ENCODE peak calls at places on chromosomes 5 and 9, in seven cellular contexts. L is IMR-90; N is CD8-positive, alpha-beta memory T cell; H is Peyer's patch; B is fibroblast of lung; K is cardiac muscle cell; X is psoas muscle. E is an unnamed sample. For H3K4me1, the result is how much of the 10 kb centered on the place peaks cover.

GRCh38 chr5:95788493-95788892 is 34.0 kb downstream of the GLRX start:
- DNase-seq in L (no peak), N (no peak), H (no peak), B (no peak), K (no peak), X (no peak), E (no peak)

GRCh38 chr5:36703245-36703860 is 96.9 kb downstream of the SLC1A3 start:
- DNase-seq in L (no peak), N (no peak), H (no peak), B (peak), K (peak), X (peak), E (no peak)

GRCh38 chr5:76493190-76493837 is 90.2 kb downstream of the IQGAP2 start:
- DNase-seq in L (no peak), N (no peak), H (no peak), B (no peak), K (no peak), X (no peak), E (no peak)

GRCh38 chr9:88803551-88804288 is 187.5 kb upstream of the S1PR3 start:
- DNase-seq in L (peak), N (no peak), H (no peak), B (peak), K (peak), X (no peak), E (no peak)

GRCh38 chr5:111254613-111255012 is 30.4 kb downstream of the CAMK4 start:
- DNase-seq in L (peak), N (peak), H (no peak), B (peak), K (peak), X (no peak), E (no peak)

GRCh38 chr5:18745591-18745987 is 1111.3 kb downstream of the TAF11L14 start:
- DNase-seq in L (no peak), N (no peak), H (peak), B (no peak), K (no peak), X (no peak), E (no peak)

GRCh38 chr5:61563401-61563800 is 231.3 kb downstream of the ZSWIM6 start:
- DNase-seq in L (peak), N (no peak), H (peak), B (no peak), K (peak), X (no peak), E (no peak)

GRCh38 chr5:169914766-169915165 is 65.5 kb downstream of the INSYN2B start:
- DNase-seq in L (peak), N (no peak), H (no peak), B (peak), K (peak), X (peak), E (peak)

DNA sequence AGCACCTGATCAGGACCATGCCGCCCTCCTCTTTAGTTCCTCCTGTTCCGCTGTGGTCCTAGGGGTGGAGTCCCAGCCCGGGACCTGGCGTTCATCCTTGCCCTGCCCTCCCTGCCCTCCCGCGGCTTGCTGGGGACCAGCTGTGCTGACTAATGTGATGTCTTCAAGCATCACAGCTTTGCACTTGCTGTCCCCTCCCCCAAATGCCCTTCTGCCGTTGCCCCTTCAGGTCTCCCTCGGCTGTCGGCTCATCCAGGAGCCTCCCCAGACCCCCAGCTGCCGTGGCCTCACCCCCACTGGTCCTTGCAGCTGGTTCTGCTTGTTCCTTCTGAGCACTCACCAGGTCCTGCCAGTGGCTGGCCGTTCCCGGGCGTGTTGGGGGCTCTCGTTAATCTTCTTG is 19.9 kb downstream of the RXRA start:
- DNase-seq in L (peak), N (no peak), H (no peak), B (no peak), K (no peak), X (peak), E (no peak)
- H3K4me1 ChIP-seq in L (under half), N (under half), H (under half), B (under half), K (under half), X (half or more), E (half or more)

DNA sequence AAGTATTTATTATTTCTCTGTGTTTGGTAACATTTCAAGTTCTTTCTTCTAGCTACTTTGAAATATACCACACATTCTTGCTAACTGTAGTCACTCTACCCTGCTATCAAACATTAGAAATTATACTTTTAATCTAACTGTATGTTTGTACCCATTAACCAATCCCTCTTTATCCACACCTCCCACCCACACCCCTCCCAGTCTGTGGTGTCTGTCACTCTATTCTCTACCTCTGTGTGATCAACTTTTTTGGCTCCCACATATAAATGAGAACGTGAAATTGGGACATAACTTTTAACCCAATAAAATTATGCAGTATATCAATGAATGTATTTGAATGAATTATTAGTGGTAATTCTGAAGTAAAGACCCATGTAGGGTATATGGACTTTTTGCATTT is 79.7 kb downstream of the PBX3 start:
- DNase-seq in L (no peak), N (no peak), H (no peak), B (no peak), K (no peak), X (no peak), E (no peak)
- H3K4me1 ChIP-seq in L (under half), N (under half), H (under half), B (under half), K (under half), X (under half), E (under half)

GRCh38 chr5:100840769-100841168 is 62.3 kb downstream of the ST8SIA4 start:
- DNase-seq in L (no peak), N (no peak), H (no peak), B (no peak), K (no peak), X (no peak), E (no peak)
- H3K4me1 ChIP-seq in L (under half), N (under half), H (under half), B (under half), K (under half), X (under half), E (under half)

GRCh38 chr9:1877951-1878350 is 137.2 kb upstream of the SMARCA2 start:
- DNase-seq in L (no peak), N (no peak), H (no peak), B (no peak), K (no peak), X (no peak), E (no peak)
- H3K4me1 ChIP-seq in L (under half), N (under half), H (under half), B (under half), K (under half), X (under half), E (under half)

GRCh38 chr9:96150324-96151023 is 151.5 kb downstream of the HSD17B3 start:
- DNase-seq in L (no peak), N (peak), H (peak), B (no peak), K (no peak), X (no peak), E (no peak)
- H3K4me1 ChIP-seq in L (under half), N (under half), H (under half), B (under half), K (under half), X (under half), E (under half)

DNA sequence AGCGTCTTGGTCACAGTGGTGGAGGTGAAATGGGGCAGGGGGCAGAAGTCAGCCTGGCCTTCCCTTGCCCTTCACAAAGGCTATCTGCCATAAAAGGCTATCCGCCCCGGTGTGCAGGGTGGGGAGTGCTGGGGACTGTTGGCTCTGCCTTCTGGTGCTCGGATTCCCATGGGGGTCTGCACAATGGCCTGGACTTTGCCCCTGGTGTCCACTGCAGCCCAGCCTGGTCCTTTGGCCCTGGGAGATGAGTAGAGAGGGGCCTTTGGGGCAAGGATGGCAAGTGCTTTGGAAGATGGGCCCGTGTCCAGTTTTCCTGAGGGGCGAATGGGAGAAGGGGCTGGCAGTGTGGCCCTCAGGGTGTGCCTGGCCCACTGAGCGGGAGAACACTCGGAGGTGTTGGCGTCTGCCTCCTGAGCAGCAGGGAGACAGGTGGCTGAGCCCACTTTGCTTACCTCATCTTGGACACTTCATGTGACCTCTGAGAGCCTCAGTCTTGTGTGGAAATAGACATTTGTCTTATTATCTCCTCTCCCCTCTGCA is 69.9 kb downstream of the HSPA4 start:
- DNase-seq in L (no peak), N (no peak), H (no peak), B (no peak), K (no peak), X (no peak), E (no peak)
- H3K4me1 ChIP-seq in L (under half), N (under half), H (under half), B (under half), K (under half), X (half or more), E (under half)

GRCh38 chr9:14345586-14346237 is 31.8 kb upstream of the NFIB start:
- DNase-seq in L (no peak), N (no peak), H (no peak), B (no peak), K (no peak), X (peak), E (no peak)

GRCh38 chr9:14344846-14345585 is 31.1 kb upstream of the NFIB start:
- DNase-seq in L (no peak), N (no peak), H (no peak), B (no peak), K (no peak), X (peak), E (no peak)

GRCh38 chr9:14343236-14343947 is 29.5 kb upstream of the NFIB start:
- DNase-seq in L (no peak), N (no peak), H (no peak), B (no peak), K (no peak), X (no peak), E (no peak)

GRCh38 chr9:14342746-14343145 is 28.8 kb upstream of the NFIB start:
- DNase-seq in L (no peak), N (no peak), H (no peak), B (no peak), K (no peak), X (no peak), E (no peak)

DNA sequence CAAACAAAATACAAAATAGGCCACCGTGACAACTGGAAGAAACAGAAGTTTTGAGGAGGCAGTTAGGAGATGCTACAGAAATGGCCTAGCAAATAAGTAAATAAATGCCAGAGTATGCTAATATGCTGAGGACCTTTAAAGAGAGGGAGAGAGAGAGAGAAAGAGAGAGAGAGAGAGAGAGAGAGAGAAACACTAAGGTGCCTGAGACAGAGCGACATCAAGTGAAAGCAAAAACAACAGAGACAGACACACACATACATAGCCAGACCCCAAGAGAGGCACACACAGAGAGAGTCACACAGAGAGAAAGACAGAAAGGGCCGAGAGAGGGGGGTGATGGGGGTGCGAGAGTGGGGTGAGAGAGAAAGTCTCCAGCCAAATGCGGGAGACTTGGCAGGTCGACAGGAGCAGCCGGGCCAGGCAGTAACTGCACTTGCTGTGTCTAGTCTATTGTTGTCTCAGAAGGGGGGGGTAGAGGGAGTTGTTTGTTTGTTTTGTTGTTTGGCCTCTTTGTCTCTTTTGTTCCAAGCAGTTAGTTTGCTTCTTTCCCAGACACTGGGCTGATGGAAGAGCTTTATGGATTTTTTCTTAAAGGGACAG is 30.1 kb upstream of the NFIB start:
- DNase-seq in L (no peak), N (no peak), H (no peak), B (no peak), K (no peak), X (peak), E (no peak)
- H3K4me1 ChIP-seq in L (under half), N (under half), H (under half), B (under half), K (under half), X (under half), E (under half)

GRCh38 chr9:126834672-126835071 is 25.8 kb upstream of the ZBTB34 start:
- DNase-seq in L (no peak), N (no peak), H (no peak), B (no peak), K (no peak), X (no peak), E (no peak)
- H3K4me1 ChIP-seq in L (under half), N (under half), H (under half), B (under half), K (under half), X (half or more), E (under half)

DNA sequence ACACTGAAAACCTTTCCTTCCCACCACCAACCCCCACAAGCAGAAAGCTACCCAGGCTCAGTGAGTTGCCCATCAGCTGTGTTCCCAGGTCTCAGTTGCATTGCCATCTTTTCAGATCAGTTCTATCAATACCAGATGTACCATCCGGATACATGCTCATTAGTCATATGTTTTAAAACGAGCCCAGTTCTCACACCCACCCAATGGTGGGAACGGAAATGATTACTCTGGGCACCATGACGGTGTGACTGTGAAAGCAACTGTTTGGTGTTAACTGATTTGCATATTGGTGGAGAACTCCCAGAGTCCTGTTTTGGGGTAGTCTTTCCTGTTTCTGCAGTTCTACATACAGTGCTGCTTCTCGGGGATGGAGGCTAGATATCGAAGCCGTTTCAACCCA is 212.3 kb downstream of the TRIM36 start:
- DNase-seq in L (no peak), N (no peak), H (no peak), B (no peak), K (no peak), X (no peak), E (no peak)
- H3K4me1 ChIP-seq in L (under half), N (under half), H (under half), B (under half), K (under half), X (under half), E (under half)

DNA sequence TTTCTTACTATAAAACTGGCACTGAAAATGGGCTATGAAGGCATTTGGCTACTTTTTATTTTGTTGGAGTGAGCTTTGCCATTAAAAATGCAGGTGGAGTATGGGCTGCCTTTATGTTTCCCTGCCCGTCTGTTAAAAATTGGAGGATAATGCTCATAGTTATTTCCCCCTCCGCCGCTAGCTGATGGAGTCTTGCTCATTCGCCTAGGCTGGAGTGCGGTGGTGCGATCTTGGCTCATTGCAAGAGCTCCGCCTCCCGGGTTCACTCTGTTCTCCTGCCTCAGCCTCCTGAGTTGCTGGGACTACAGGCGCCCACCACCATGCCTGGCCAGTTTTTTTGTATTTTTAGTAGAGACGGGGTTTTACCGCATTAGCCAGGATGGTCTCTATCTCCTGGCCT is 8.6 kb downstream of the G3BP1 start:
- DNase-seq in L (no peak), N (no peak), H (no peak), B (no peak), K (no peak), X (no peak), E (no peak)
- H3K4me1 ChIP-seq in L (under half), N (half or more), H (under half), B (under half), K (under half), X (half or more), E (under half)

E was measured in ovary.